ENCODE peak calls at places on chromosomes 7 and 10, in eight cellular contexts. One of them, this sample, is unnamed.

GRCh38 chr7:158722574-158723237 is 18.1 kb upstream of the NCAPG2 start:
- DNase-seq in activated CD4-positive, alpha-beta T cell treated with anti-CD3 and anti-CD28 coated beads, Interleukin-2, amount 50 U/mL, for 1 hour: no peak
- DNase-seq in AG04449: no peak
- DNase-seq in neural progenitor cell: no peak
- DNase-seq in GM20000: no peak
- DNase-seq in nucleus accumbens: no peak
- DNase-seq in pancreas: no peak
- DNase-seq in transverse colon: no peak
- DNase-seq in this sample: no peak

GRCh38 chr10:112950714-112951348 is 784 bp downstream of the TCF7L2 start:
- DNase-seq in GM20000: peak; percentile 33
- DNase-seq in pancreas: peak; percentile 60
- DNase-seq in AG04449: no peak
- DNase-seq in transverse colon: peak; percentile 24
- DNase-seq in nucleus accumbens: no peak
- DNase-seq in activated CD4-positive, alpha-beta T cell treated with anti-CD3 and anti-CD28 coated beads, Interleukin-2, amount 50 U/mL, for 1 hour: no peak
- DNase-seq in neural progenitor cell: peak; percentile 76
- DNase-seq in this sample: peak; percentile 30

GRCh38 chr10:48557511-48558123 is 47.3 kb downstream of the ARHGAP22 start:
- DNase-seq in AG04449: no peak
- DNase-seq in GM20000: no peak
- DNase-seq in pancreas: no peak
- DNase-seq in activated CD4-positive, alpha-beta T cell treated with anti-CD3 and anti-CD28 coated beads, Interleukin-2, amount 50 U/mL, for 1 hour: no peak
- DNase-seq in nucleus accumbens: no peak
- DNase-seq in transverse colon: no peak
- DNase-seq in neural progenitor cell: no peak
- DNase-seq in this sample: peak; percentile 34

GRCh38 chr10:45997994-45998763 is 25.9 kb downstream of the TIMM23 start:
- DNase-seq in transverse colon: no peak
- DNase-seq in AG04449: no peak
- DNase-seq in nucleus accumbens: no peak
- DNase-seq in activated CD4-positive, alpha-beta T cell treated with anti-CD3 and anti-CD28 coated beads, Interleukin-2, amount 50 U/mL, for 1 hour: no peak
- DNase-seq in GM20000: no peak
- DNase-seq in neural progenitor cell: no peak
- DNase-seq in pancreas: no peak
- DNase-seq in this sample: no peak

GRCh38 chr10:119314486-119314885 is 107.1 kb downstream of the GRK5 start:
- DNase-seq in activated CD4-positive, alpha-beta T cell treated with anti-CD3 and anti-CD28 coated beads, Interleukin-2, amount 50 U/mL, for 1 hour: no peak
- DNase-seq in pancreas: no peak
- DNase-seq in GM20000: no peak
- DNase-seq in transverse colon: no peak
- DNase-seq in neural progenitor cell: no peak
- DNase-seq in AG04449: no peak
- DNase-seq in nucleus accumbens: no peak
- DNase-seq in this sample: no peak

GRCh38 chr7:45703911-45704682 is 129.9 kb downstream of the ADCY1 start:
- DNase-seq in neural progenitor cell: no peak
- DNase-seq in nucleus accumbens: no peak
- DNase-seq in activated CD4-positive, alpha-beta T cell treated with anti-CD3 and anti-CD28 coated beads, Interleukin-2, amount 50 U/mL, for 1 hour: no peak
- DNase-seq in AG04449: no peak
- DNase-seq in transverse colon: no peak
- DNase-seq in GM20000: no peak
- DNase-seq in pancreas: no peak
- DNase-seq in this sample: no peak

GRCh38 chr10:63713191-63714144 is 192.3 kb downstream of the REEP3 start:
- DNase-seq in nucleus accumbens: no peak
- DNase-seq in transverse colon: peak; percentile 79
- DNase-seq in GM20000: no peak
- DNase-seq in activated CD4-positive, alpha-beta T cell treated with anti-CD3 and anti-CD28 coated beads, Interleukin-2, amount 50 U/mL, for 1 hour: no peak
- DNase-seq in pancreas: peak; percentile 76
- DNase-seq in neural progenitor cell: peak; percentile 94
- DNase-seq in AG04449: no peak
- DNase-seq in this sample: no peak

GRCh38 chr10:94194256-94194655 is 168.5 kb downstream of the NOC3L start:
- DNase-seq in GM20000: no peak
- DNase-seq in transverse colon: no peak
- DNase-seq in AG04449: no peak
- DNase-seq in neural progenitor cell: no peak
- DNase-seq in activated CD4-positive, alpha-beta T cell treated with anti-CD3 and anti-CD28 coated beads, Interleukin-2, amount 50 U/mL, for 1 hour: no peak
- DNase-seq in nucleus accumbens: no peak
- DNase-seq in pancreas: no peak
- DNase-seq in this sample: peak; percentile 12

GRCh38 chr7:55512635-55513034 is 59.7 kb downstream of the VOPP1 start:
- DNase-seq in activated CD4-positive, alpha-beta T cell treated with anti-CD3 and anti-CD28 coated beads, Interleukin-2, amount 50 U/mL, for 1 hour: no peak
- DNase-seq in nucleus accumbens: no peak
- DNase-seq in transverse colon: no peak
- DNase-seq in AG04449: no peak
- DNase-seq in GM20000: no peak
- DNase-seq in neural progenitor cell: no peak
- DNase-seq in pancreas: no peak
- DNase-seq in this sample: no peak

GRCh38 chr10:100568937-100569336 is 33.2 kb downstream of the HIF1AN start:
- DNase-seq in pancreas: no peak
- DNase-seq in activated CD4-positive, alpha-beta T cell treated with anti-CD3 and anti-CD28 coated beads, Interleukin-2, amount 50 U/mL, for 1 hour: no peak
- DNase-seq in transverse colon: no peak
- DNase-seq in nucleus accumbens: no peak
- DNase-seq in AG04449: no peak
- DNase-seq in GM20000: no peak
- DNase-seq in neural progenitor cell: no peak
- DNase-seq in this sample: no peak

GRCh38 chr10:49300140-49300974 is 1.4 kb downstream of the C10orf71 start:
- DNase-seq in neural progenitor cell: no peak
- DNase-seq in pancreas: peak; percentile 38
- DNase-seq in nucleus accumbens: no peak
- DNase-seq in GM20000: peak; percentile 30
- DNase-seq in transverse colon: no peak
- DNase-seq in activated CD4-positive, alpha-beta T cell treated with anti-CD3 and anti-CD28 coated beads, Interleukin-2, amount 50 U/mL, for 1 hour: no peak
- DNase-seq in AG04449: no peak
- DNase-seq in this sample: no peak

GRCh38 chr7:39429421-39429820 is 136.8 kb upstream of the YAE1 start:
- DNase-seq in nucleus accumbens: no peak
- DNase-seq in activated CD4-positive, alpha-beta T cell treated with anti-CD3 and anti-CD28 coated beads, Interleukin-2, amount 50 U/mL, for 1 hour: no peak
- DNase-seq in GM20000: no peak
- DNase-seq in pancreas: no peak
- DNase-seq in AG04449: no peak
- DNase-seq in neural progenitor cell: no peak
- DNase-seq in transverse colon: no peak
- DNase-seq in this sample: no peak

GRCh38 chr10:89074120-89074519 is 83.5 kb downstream of the FAS start:
- DNase-seq in activated CD4-positive, alpha-beta T cell treated with anti-CD3 and anti-CD28 coated beads, Interleukin-2, amount 50 U/mL, for 1 hour: no peak
- DNase-seq in nucleus accumbens: no peak
- DNase-seq in transverse colon: no peak
- DNase-seq in GM20000: no peak
- DNase-seq in pancreas: no peak
- DNase-seq in neural progenitor cell: no peak
- DNase-seq in AG04449: no peak
- DNase-seq in this sample: no peak

GRCh38 chr10:14820775-14821154 is 17.1 kb downstream of the CDNF start:
- DNase-seq in activated CD4-positive, alpha-beta T cell treated with anti-CD3 and anti-CD28 coated beads, Interleukin-2, amount 50 U/mL, for 1 hour: no peak
- DNase-seq in transverse colon: no peak
- DNase-seq in nucleus accumbens: no peak
- DNase-seq in AG04449: no peak
- DNase-seq in pancreas: no peak
- DNase-seq in neural progenitor cell: no peak
- DNase-seq in GM20000: no peak
- DNase-seq in this sample: no peak

GRCh38 chr7:2668401-2668800 is 19.6 kb upstream of the AMZ1 start:
- DNase-seq in GM20000: no peak
- DNase-seq in nucleus accumbens: no peak
- DNase-seq in pancreas: no peak
- DNase-seq in transverse colon: no peak
- DNase-seq in activated CD4-positive, alpha-beta T cell treated with anti-CD3 and anti-CD28 coated beads, Interleukin-2, amount 50 U/mL, for 1 hour: no peak
- DNase-seq in AG04449: no peak
- DNase-seq in neural progenitor cell: no peak
- DNase-seq in this sample: peak; percentile 95

GRCh38 chr7:105876964-105877601 is 684 bp upstream of the ATXN7L1 start:
- DNase-seq in nucleus accumbens: no peak
- DNase-seq in transverse colon: peak; percentile 78
- DNase-seq in neural progenitor cell: peak; percentile 81
- DNase-seq in activated CD4-positive, alpha-beta T cell treated with anti-CD3 and anti-CD28 coated beads, Interleukin-2, amount 50 U/mL, for 1 hour: peak; percentile 10
- DNase-seq in GM20000: peak; percentile 27
- DNase-seq in pancreas: peak; percentile 57
- DNase-seq in AG04449: no peak
- DNase-seq in this sample: peak; percentile 57

GRCh38 chr10:43573250-43574034 is 974 bp downstream of the ZNF239 start:
- DNase-seq in nucleus accumbens: no peak
- DNase-seq in transverse colon: no peak
- DNase-seq in AG04449: no peak
- DNase-seq in neural progenitor cell: peak; percentile 11
- DNase-seq in GM20000: no peak
- DNase-seq in activated CD4-positive, alpha-beta T cell treated with anti-CD3 and anti-CD28 coated beads, Interleukin-2, amount 50 U/mL, for 1 hour: no peak
- DNase-seq in pancreas: no peak
- DNase-seq in this sample: no peak

GRCh38 chr10:117256910-117257309 is 16.0 kb downstream of the SLC18A2 start:
- DNase-seq in GM20000: no peak
- DNase-seq in activated CD4-positive, alpha-beta T cell treated with anti-CD3 and anti-CD28 coated beads, Interleukin-2, amount 50 U/mL, for 1 hour: no peak
- DNase-seq in pancreas: no peak
- DNase-seq in nucleus accumbens: no peak
- DNase-seq in AG04449: no peak
- DNase-seq in neural progenitor cell: no peak
- DNase-seq in transverse colon: no peak
- DNase-seq in this sample: no peak

GRCh38 chr7:1012004-1012348 is 29.0 kb downstream of the CYP2W1 start:
- DNase-seq in GM20000: no peak
- DNase-seq in AG04449: no peak
- DNase-seq in transverse colon: no peak
- DNase-seq in pancreas: peak; percentile 38
- DNase-seq in activated CD4-positive, alpha-beta T cell treated with anti-CD3 and anti-CD28 coated beads, Interleukin-2, amount 50 U/mL, for 1 hour: no peak
- DNase-seq in nucleus accumbens: no peak
- DNase-seq in neural progenitor cell: no peak
- DNase-seq in this sample: no peak

GRCh38 chr7:10802526-10802925 is 171.1 kb upstream of the PHF14 start:
- DNase-seq in GM20000: no peak
- DNase-seq in transverse colon: no peak
- DNase-seq in AG04449: no peak
- DNase-seq in activated CD4-positive, alpha-beta T cell treated with anti-CD3 and anti-CD28 coated beads, Interleukin-2, amount 50 U/mL, for 1 hour: no peak
- DNase-seq in pancreas: no peak
- DNase-seq in neural progenitor cell: no peak
- DNase-seq in nucleus accumbens: no peak
- DNase-seq in this sample: peak; percentile 2

GRCh38 chr7:116752305-116753074 is 80.5 kb downstream of the MET start:
- DNase-seq in activated CD4-positive, alpha-beta T cell treated with anti-CD3 and anti-CD28 coated beads, Interleukin-2, amount 50 U/mL, for 1 hour: no peak
- DNase-seq in GM20000: no peak
- DNase-seq in transverse colon: no peak
- DNase-seq in AG04449: no peak
- DNase-seq in neural progenitor cell: no peak
- DNase-seq in pancreas: no peak
- DNase-seq in nucleus accumbens: no peak
- DNase-seq in this sample: no peak

GRCh38 chr7:91357379-91357778 is 93.1 kb downstream of the FZD1 start:
- DNase-seq in GM20000: no peak
- DNase-seq in pancreas: no peak
- DNase-seq in activated CD4-positive, alpha-beta T cell treated with anti-CD3 and anti-CD28 coated beads, Interleukin-2, amount 50 U/mL, for 1 hour: no peak
- DNase-seq in transverse colon: no peak
- DNase-seq in AG04449: no peak
- DNase-seq in neural progenitor cell: no peak
- DNase-seq in nucleus accumbens: no peak
- DNase-seq in this sample: no peak

GRCh38 chr7:20267482-20267881 is 50.3 kb upstream of the MACC1 start:
- DNase-seq in nucleus accumbens: no peak
- DNase-seq in GM20000: no peak
- DNase-seq in activated CD4-positive, alpha-beta T cell treated with anti-CD3 and anti-CD28 coated beads, Interleukin-2, amount 50 U/mL, for 1 hour: no peak
- DNase-seq in AG04449: no peak
- DNase-seq in transverse colon: no peak
- DNase-seq in pancreas: no peak
- DNase-seq in neural progenitor cell: peak; percentile 35
- DNase-seq in this sample: no peak

This sample was measured in hepatic stellate cell.